ENCODE peak calls at places on chromosomes 11 and 22, in six cellular contexts. F is tibial nerve, I is A549, G is H1, X is ovary, W is stomach. H is an unnamed sample.

GRCh38 chr11:100932474-100933100 is 197.0 kb downstream of the PGR start:
- DNase-seq in F (no peak), I (peak), G (no peak), X (no peak), W (no peak), H (no peak)

GRCh38 chr11:102287963-102288744 is 29.1 kb upstream of the BIRC3 start:
- DNase-seq in F (no peak), I (peak), G (no peak), X (peak), W (peak), H (peak)

GRCh38 chr11:117720061-117720511 is 76.9 kb downstream of the DSCAML1 start:
- DNase-seq in F (no peak), I (no peak), G (no peak), X (no peak), W (no peak), H (no peak)

GRCh38 chr11:93652161-93652597 is 9.3 kb upstream of the CEP295 start:
- DNase-seq in F (no peak), I (peak), G (no peak), X (no peak), W (no peak), H (no peak)

GRCh38 chr11:71179877-71180276 is 72.5 kb downstream of the SHANK2 start:
- DNase-seq in F (no peak), I (no peak), G (no peak), X (no peak), W (no peak), H (peak)

GRCh38 chr22:27580311-27580897 is 221.2 kb downstream of the MN1 start:
- DNase-seq in F (no peak), I (peak), G (no peak), X (no peak), W (no peak), H (no peak)

GRCh38 chr22:37331034-37331428 is 48.7 kb downstream of the CYTH4 start:
- DNase-seq in F (no peak), I (no peak), G (no peak), X (no peak), W (no peak), H (no peak)

GRCh38 chr11:1773711-1774550 is 10.2 kb upstream of the CTSD start:
- DNase-seq in F (no peak), I (no peak), G (no peak), X (no peak), W (no peak), H (no peak)

GRCh38 chr11:92556435-92556834 is 331.8 kb downstream of the FAT3 start:
- DNase-seq in F (no peak), I (peak), G (no peak), X (no peak), W (no peak), H (no peak)

GRCh38 chr11:6572215-6572614 is 31.2 kb downstream of the RRP8 start:
- DNase-seq in F (no peak), I (no peak), G (no peak), X (no peak), W (no peak), H (no peak)

GRCh38 chr22:43381693-43382092 is 30.1 kb upstream of the MPPED1 start:
- DNase-seq in F (no peak), I (no peak), G (no peak), X (no peak), W (no peak), H (peak)

GRCh38 chr11:24587655-24588054 is 90.8 kb downstream of the LUZP2 start:
- DNase-seq in F (no peak), I (no peak), G (no peak), X (no peak), W (no peak), H (no peak)

GRCh38 chr11:118437046-118437735 is 899 bp downstream of the KMT2A start:
- DNase-seq in F (no peak), I (peak), G (no peak), X (peak), W (no peak), H (peak)

GRCh38 chr11:106482920-106483761 is 405.7 kb downstream of the AASDHPPT start:
- DNase-seq in F (no peak), I (no peak), G (no peak), X (no peak), W (no peak), H (no peak)

GRCh38 chr22:29269230-29269604 is 1.1 kb downstream of the EWSR1 start:
- DNase-seq in F (no peak), I (no peak), G (no peak), X (no peak), W (no peak), H (no peak)

GRCh38 chr11:116225236-116225635 is 547.6 kb downstream of the BUD13 start:
- DNase-seq in F (no peak), I (no peak), G (no peak), X (no peak), W (no peak), H (no peak)

GRCh38 chr11:66784575-66784974 is 55.6 kb upstream of the SPTBN2 start:
- DNase-seq in F (no peak), I (no peak), G (no peak), X (no peak), W (no peak), H (no peak)

GRCh38 chr22:32355760-32356159 is 1.9 kb upstream of the RFPL3 start:
- DNase-seq in F (no peak), I (peak), G (no peak), X (no peak), W (no peak), H (no peak)

GRCh38 chr22:37262346-37262745 is 18.3 kb upstream of the RAC2 start:
- DNase-seq in F (no peak), I (no peak), G (no peak), X (no peak), W (no peak), H (no peak)

GRCh38 chr11:44005076-44005800 is 42.5 kb upstream of the ACCSL start:
- DNase-seq in F (no peak), I (no peak), G (no peak), X (peak), W (peak), H (no peak)

GRCh38 chr22:22599248-22599647 is 40.2 kb upstream of the PRAME start:
- DNase-seq in F (no peak), I (no peak), G (no peak), X (no peak), W (no peak), H (no peak)

GRCh38 chr22:38222797-38223119 is 21.0 kb downstream of the MAFF start:
- DNase-seq in F (no peak), I (no peak), G (no peak), X (no peak), W (peak), H (peak)

GRCh38 chr11:67279589-67280340 is 9.3 kb upstream of the ANKRD13D start:
- DNase-seq in F (no peak), I (no peak), G (no peak), X (peak), W (no peak), H (no peak)

GRCh38 chr11:11171285-11171684 is 181.8 kb downstream of the CSNK2A3 start:
- DNase-seq in F (no peak), I (no peak), G (no peak), X (no peak), W (no peak), H (no peak)

GRCh38 chr11:96194571-96194970 is 148.4 kb downstream of the MAML2 start:
- DNase-seq in F (no peak), I (no peak), G (no peak), X (no peak), W (no peak), H (no peak)

GRCh38 chr11:119376197-119376847 is 5.2 kb downstream of the USP2 start:
- DNase-seq in F (no peak), I (no peak), G (no peak), X (no peak), W (peak), H (no peak)

GRCh38 chr22:39173787-39174497 is 21.5 kb upstream of the CBX7 start:
- DNase-seq in F (no peak), I (no peak), G (no peak), X (no peak), W (no peak), H (peak)

GRCh38 chr11:110165039-110165438 is 71.8 kb downstream of the ZC3H12C start:
- DNase-seq in F (no peak), I (no peak), G (no peak), X (no peak), W (no peak), H (no peak)

GRCh38 chr11:36463781-36464180 is 46.3 kb downstream of the TRAF6 start:
- DNase-seq in F (no peak), I (no peak), G (no peak), X (no peak), W (no peak), H (no peak)

GRCh38 chr11:32358729-32359128 is 76.6 kb downstream of the WT1 start:
- DNase-seq in F (no peak), I (no peak), G (no peak), X (peak), W (no peak), H (no peak)

GRCh38 chr11:76239483-76240142 is 33.3 kb upstream of the WNT11 start:
- DNase-seq in F (no peak), I (no peak), G (no peak), X (no peak), W (no peak), H (no peak)

GRCh38 chr22:35452810-35453743 is 53.1 kb downstream of the MCM5 start:
- DNase-seq in F (no peak), I (no peak), G (no peak), X (no peak), W (no peak), H (no peak)

GRCh38 chr11:10550503-10550902 is 9.5 kb upstream of the RNF141 start:
- DNase-seq in F (no peak), I (peak), G (no peak), X (no peak), W (no peak), H (no peak)

GRCh38 chr22:46074771-46075551 is 75.4 kb upstream of the PPARA start:
- DNase-seq in F (peak), I (no peak), G (no peak), X (peak), W (peak), H (peak)

GRCh38 chr11:34148504-34149165 is 43.2 kb downstream of the NAT10 start:
- DNase-seq in F (no peak), I (no peak), G (no peak), X (no peak), W (no peak), H (no peak)

GRCh38 chr11:75765116-75765515 is 3.5 kb upstream of the DGAT2 start:
- DNase-seq in F (no peak), I (no peak), G (no peak), X (no peak), W (no peak), H (no peak)

GRCh38 chr22:36409911-36410756 is 22.4 kb upstream of the MYH9 start:
- DNase-seq in F (no peak), I (no peak), G (peak), X (peak), W (peak), H (peak)

GRCh38 chr22:36922097-36922608 is 8.7 kb downstream of the CSF2RB start:
- DNase-seq in F (no peak), I (no peak), G (no peak), X (no peak), W (no peak), H (no peak)

DNA sequence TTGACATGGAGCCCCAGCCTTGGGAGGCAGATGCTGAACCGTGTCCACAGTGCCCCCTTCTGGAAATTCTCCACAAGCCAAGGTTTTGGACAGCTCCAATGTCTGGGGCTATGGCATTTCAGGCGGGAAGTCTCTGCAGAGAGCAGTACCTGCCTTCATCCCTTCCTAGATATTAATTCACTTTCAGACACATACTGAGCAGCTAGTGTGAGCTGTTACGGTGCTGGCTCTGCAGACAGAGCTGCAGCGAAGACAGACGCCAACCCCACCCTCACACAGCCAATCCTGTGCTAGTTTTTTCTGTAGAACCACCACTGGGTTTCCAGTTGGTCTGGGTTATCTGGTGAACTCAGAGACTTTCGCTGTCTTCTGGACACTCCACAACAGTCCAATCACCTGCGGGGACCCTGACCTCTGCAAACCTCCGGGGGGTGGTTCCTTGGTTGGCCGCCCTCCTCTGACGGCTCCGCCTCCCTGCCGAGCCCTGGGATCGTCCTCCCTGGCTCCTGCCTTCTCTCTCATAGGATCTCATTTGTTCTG is 9.1 kb downstream of the LMF2 start:
- DNase-seq in F (no peak), I (peak), G (peak), X (no peak), W (peak), H (peak)
- TF ChIP-seq EP300 in F (no peak), I (no peak), G (no peak), X (no peak), W (no peak), H (no peak)

GRCh38 chr11:86116386-86116726 is 47.5 kb upstream of the PICALM start:
- DNase-seq in F (no peak), I (peak), G (no peak), X (no peak), W (no peak), H (no peak)
- TF ChIP-seq POLR2A in F (no peak), I (no peak), G (no peak), X (no peak), W (no peak), H (no peak)

DNA sequence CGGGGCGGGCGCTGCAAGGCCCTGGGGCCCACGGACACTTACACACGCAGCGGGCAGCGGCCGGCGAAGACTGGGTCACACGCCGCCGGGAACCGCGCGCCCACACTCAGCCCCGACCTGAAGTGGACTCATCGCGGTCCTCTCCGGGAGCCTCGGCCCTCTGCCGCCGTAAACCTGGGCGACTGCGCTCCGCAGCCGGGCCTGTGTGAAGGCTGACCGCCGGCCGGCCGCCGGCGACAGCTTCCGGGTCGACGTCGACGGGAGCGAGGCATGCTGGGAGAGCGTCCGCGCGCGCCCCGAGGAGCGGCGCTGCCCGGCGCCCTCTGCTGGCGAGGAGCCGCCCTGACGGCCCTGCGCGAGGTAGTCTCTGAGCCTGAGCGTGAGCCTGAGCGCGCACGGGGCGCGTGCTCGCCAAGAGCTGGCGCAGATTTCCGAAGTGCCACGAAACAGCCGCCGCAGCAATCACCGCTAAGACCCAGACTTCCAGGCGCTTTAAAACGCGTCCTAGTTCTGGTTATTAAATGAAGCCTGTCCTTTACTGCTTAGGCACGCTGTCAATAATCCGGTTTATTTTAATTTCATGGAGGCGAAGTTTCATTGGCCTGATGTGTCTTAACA is at the start of gene SNX19:
- DNase-seq in F (peak), I (peak), G (peak), X (peak), W (peak), H (peak)
- TF ChIP-seq EP300 in F (no peak), I (no peak), G (peak), X (no peak), W (no peak), H (no peak)

DNA sequence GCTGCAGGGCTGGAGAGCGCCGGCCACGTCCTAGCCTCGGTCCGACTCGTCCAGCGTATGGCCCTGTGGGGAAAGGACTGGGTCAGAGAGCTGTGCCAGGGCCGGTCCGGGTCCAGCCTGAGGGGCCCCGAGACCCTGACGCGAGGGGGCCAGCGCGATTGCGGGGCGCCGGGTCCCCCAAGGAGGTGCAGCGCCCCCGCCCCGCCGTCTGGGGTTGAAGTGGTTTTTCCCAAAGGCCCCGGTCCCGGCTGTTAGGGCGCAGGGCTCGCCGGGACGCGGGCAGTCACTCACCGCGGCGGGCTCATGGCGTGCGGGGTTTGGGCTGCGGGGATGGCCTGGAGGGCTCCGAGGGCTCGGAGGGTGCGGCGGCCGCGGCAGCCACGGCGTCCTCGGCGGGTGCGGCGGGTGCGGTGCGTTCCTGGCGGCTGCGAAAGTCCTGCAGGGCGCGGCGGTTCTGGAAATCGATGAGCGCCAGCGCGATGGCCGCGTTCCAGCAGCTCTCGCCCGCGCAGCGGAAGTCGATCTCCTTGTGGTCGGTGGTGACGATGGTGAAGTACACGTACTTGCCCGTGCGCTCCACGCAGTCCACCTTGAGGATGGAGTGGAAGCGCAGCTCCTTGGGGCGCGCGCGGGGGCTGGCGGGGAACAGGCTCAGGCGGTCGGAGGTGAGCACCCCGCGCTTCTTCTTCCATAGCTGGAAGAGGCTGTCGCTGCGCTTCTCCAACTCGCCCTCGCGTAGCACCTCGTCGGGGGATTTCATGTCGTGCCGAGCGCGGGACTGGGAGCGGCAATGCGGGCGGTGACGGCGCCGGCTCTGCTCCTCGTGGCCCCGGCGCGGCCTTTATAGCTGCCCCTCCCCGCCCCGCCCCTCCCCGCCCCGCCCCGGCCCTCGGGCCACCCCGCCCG is at the start of gene PHLDA2:
- DNase-seq in F (no peak), I (peak), G (no peak), X (peak), W (peak), H (peak)
- TF ChIP-seq POLR2A in F (peak), I (peak), G (no peak), X (no peak), W (peak), H (peak)

DNA sequence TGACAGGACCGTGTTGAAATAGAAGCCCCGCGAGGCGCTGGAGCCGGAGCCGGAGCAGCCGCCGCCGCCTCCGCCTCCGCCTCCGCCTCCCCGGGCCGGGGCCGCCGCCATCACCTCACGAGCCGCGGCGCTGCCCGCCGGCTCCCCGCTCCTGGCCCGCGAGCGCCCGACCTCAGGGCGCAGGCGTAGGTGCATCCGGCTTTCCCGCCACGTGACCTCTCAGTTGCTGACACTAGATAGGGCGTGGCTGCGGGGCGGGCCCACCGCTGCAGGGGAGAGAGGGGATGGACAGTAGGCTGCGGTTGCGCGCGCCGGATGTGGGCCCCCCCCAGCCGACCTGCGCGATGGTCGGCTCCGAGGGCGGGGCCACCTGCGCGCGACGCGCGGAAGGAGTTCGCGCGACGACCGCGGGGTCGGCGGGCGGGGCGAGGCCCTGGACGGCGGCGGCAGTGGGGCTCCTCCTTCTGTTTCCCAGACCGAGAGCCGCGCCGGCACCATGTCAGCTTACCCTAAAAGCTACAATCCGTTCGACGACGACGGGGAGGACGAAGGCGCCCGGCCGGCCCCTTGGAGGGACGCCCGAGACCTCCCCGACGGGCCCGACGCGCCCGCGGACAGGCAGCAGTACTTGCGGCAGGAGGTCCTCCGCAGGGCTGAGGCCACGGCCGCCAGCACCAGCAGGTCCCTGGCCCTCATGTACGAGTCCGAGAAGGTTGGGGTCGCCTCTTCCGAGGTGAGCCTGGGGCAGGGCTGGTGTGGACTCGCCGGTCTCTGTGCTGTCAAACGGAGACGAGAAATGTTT is at the start of the genes PI4KA and SNAP29:
- DNase-seq in F (peak), I (peak), G (peak), X (peak), W (peak), H (peak)
- TF ChIP-seq EP300 in F (peak), I (no peak), G (peak), X (no peak), W (no peak), H (no peak)

GRCh38 chr11:65540290-65541092 is 15.6 kb downstream of the SCYL1 start:
- DNase-seq in F (peak), I (peak), G (no peak), X (peak), W (peak), H (peak)
- TF ChIP-seq POLR2A in F (no peak), I (peak), G (no peak), X (peak), W (no peak), H (no peak)